ENCODE peak calls at places on chromosomes 12 and 14, in five cellular contexts. Z is SK-N-DZ; K is NCI-H69; Q is activated B cell treated with CpG ODN at 0.5 μM for 24 hours; W is stimulated activated CD4-positive, alpha-beta T cell treated with anti-CD3 and anti-CD28 coated beads, Interleukin-1b, Interleukin-23, amount 100 ng/mL, for 4 hours. H is an unnamed sample.

GRCh38 chr12:62292761-62293446 is 32.7 kb downstream of the USP15 start:
- DNase-seq in Z (no peak), K (no peak), Q (no peak), W (no peak), H (no peak)

GRCh38 chr12:32874926-32875325 is 21.7 kb downstream of the PKP2 start:
- DNase-seq in Z (no peak), K (no peak), Q (no peak), W (no peak), H (no peak)

GRCh38 chr12:117484901-117485300 is 123.5 kb upstream of the NOS1 start:
- DNase-seq in Z (no peak), K (peak), Q (no peak), W (no peak), H (no peak)

GRCh38 chr14:63308723-63309317 is 9.9 kb downstream of the GPHB5 start:
- DNase-seq in Z (peak), K (peak), Q (no peak), W (no peak), H (no peak)

GRCh38 chr12:91382081-91382543 is 199.5 kb upstream of the DCN start:
- DNase-seq in Z (peak), K (peak), Q (peak), W (peak), H (peak)

GRCh38 chr12:65497645-65498044 is 219.2 kb downstream of the MSRB3 start:
- DNase-seq in Z (no peak), K (no peak), Q (no peak), W (no peak), H (no peak)

GRCh38 chr12:57545809-57546437 is 1.1 kb downstream of the DCTN2 start:
- DNase-seq in Z (no peak), K (no peak), Q (no peak), W (no peak), H (no peak)

GRCh38 chr14:31164115-31164514 is 43.5 kb downstream of the HECTD1 start:
- DNase-seq in Z (no peak), K (no peak), Q (no peak), W (no peak), H (no peak)

GRCh38 chr12:92463171-92463570 is 239.6 kb upstream of the PLEKHG7 start:
- DNase-seq in Z (no peak), K (no peak), Q (no peak), W (no peak), H (no peak)

GRCh38 chr12:7021956-7022355 is 3.7 kb upstream of the LPCAT3 start:
- DNase-seq in Z (no peak), K (no peak), Q (no peak), W (no peak), H (no peak)

GRCh38 chr14:37583358-37584210 is 11.5 kb downstream of the FOXA1 start:
- DNase-seq in Z (no peak), K (peak), Q (no peak), W (no peak), H (no peak)

GRCh38 chr12:38350342-38351181 is 34.0 kb downstream of the ALG10B start:
- DNase-seq in Z (no peak), K (no peak), Q (no peak), W (no peak), H (no peak)

GRCh38 chr14:80425686-80426085 is 214.4 kb upstream of the DIO2 start:
- DNase-seq in Z (no peak), K (no peak), Q (no peak), W (no peak), H (no peak)

GRCh38 chr14:23168246-23168645 is 15.2 kb downstream of the SLC7A8 start:
- DNase-seq in Z (no peak), K (no peak), Q (no peak), W (no peak), H (no peak)

GRCh38 chr12:104219361-104219892 is 3.8 kb downstream of the TXNRD1 start:
- DNase-seq in Z (no peak), K (peak), Q (no peak), W (no peak), H (no peak)

GRCh38 chr12:53660064-53660463 is 15.8 kb downstream of the ATP5MC2 start:
- DNase-seq in Z (no peak), K (no peak), Q (no peak), W (no peak), H (no peak)

H was measured in activated T-helper 2 cell treated with anti-CD3 and anti-CD28 coated beads, Interferon-gamma antibody, Interleukin-2, Interleukin-4, amounts not matched to agents 10 μg/mL and 5 μg/mL and 100 μg/mL, durations not matched to agents 14 hours and 24 hours and 36 hours.